ENCODE peak calls at places on chromosomes 5 and 9, in ten cellular contexts. R is Jurkat, Clone E6-1; E is stimulated activated CD4-positive, alpha-beta T cell treated with anti-CD3 and anti-CD28 coated beads, Interleukin-4, amount 100 ng/mL, for 1 hour; M is KBM-7; A is NCI-H146; S is retina; G is MCF 10A; H is naive thymus-derived CD8-positive, alpha-beta T cell; L is activated gamma-delta T cell treated with Interleukin-2 at 50 U/mL for 16 hours; P is HEK293T. J is an unnamed sample.

GRCh38 chr5:6829150-6829784 is 116.0 kb downstream of the TENT4A start:
- DNase-seq in R (no peak), E (peak), M (no peak), A (no peak), S (no peak), G (no peak), H (no peak), L (no peak), P (no peak), J (no peak)

GRCh38 chr5:93599427-93600146 is 16.6 kb downstream of the NR2F1 start:
- DNase-seq in R (no peak), E (no peak), M (no peak), A (peak), S (peak), G (no peak), H (no peak), L (no peak), P (peak), J (no peak)

GRCh38 chr5:168736201-168736940 is 157.2 kb upstream of the PANK3 start:
- DNase-seq in R (no peak), E (no peak), M (no peak), A (no peak), S (no peak), G (no peak), H (no peak), L (no peak), P (no peak), J (no peak)

GRCh38 chr5:177491429-177491945 is 5.9 kb downstream of the PDLIM7 start:
- DNase-seq in R (peak), E (peak), M (peak), A (no peak), S (peak), G (peak), H (peak), L (no peak), P (peak), J (no peak)

GRCh38 chr5:168648576-168648975 is 69.4 kb upstream of the PANK3 start:
- DNase-seq in R (no peak), E (no peak), M (no peak), A (no peak), S (no peak), G (no peak), H (no peak), L (no peak), P (no peak), J (no peak)

GRCh38 chr5:145681686-145682085 is 153.5 kb downstream of the PRELID2 start:
- DNase-seq in R (peak), E (no peak), M (peak), A (peak), S (peak), G (peak), H (no peak), L (no peak), P (peak), J (peak)

GRCh38 chr9:89350988-89351557 is 32.8 kb downstream of the SECISBP2 start:
- DNase-seq in R (no peak), E (no peak), M (no peak), A (no peak), S (no peak), G (no peak), H (no peak), L (no peak), P (no peak), J (no peak)

GRCh38 chr5:80204808-80205614 is 50.8 kb downstream of the SERINC5 start:
- DNase-seq in R (peak), E (no peak), M (peak), A (peak), S (no peak), G (no peak), H (no peak), L (no peak), P (no peak), J (no peak)

GRCh38 chr5:91293131-91293530 is 90.0 kb downstream of the ARRDC3 start:
- DNase-seq in R (peak), E (no peak), M (no peak), A (peak), S (no peak), G (no peak), H (no peak), L (no peak), P (no peak), J (peak)

GRCh38 chr5:147017191-147017590 is 138.6 kb upstream of the PPP2R2B start:
- DNase-seq in R (no peak), E (no peak), M (no peak), A (no peak), S (no peak), G (no peak), H (no peak), L (no peak), P (no peak), J (no peak)

GRCh38 chr5:31864015-31864414 is 225.1 kb downstream of the PDZD2 start:
- DNase-seq in R (no peak), E (no peak), M (no peak), A (no peak), S (peak), G (no peak), H (no peak), L (no peak), P (no peak), J (no peak)

GRCh38 chr9:102867488-102867887 is 127.6 kb upstream of the CYLC2 start:
- DNase-seq in R (no peak), E (no peak), M (no peak), A (no peak), S (no peak), G (peak), H (no peak), L (no peak), P (no peak), J (peak)

GRCh38 chr5:126736141-126736540 is 40.8 kb upstream of the LMNB1 start:
- DNase-seq in R (no peak), E (no peak), M (no peak), A (no peak), S (no peak), G (peak), H (no peak), L (no peak), P (no peak), J (no peak)

GRCh38 chr5:136051486-136052220 is 22.9 kb downstream of the TGFBI start:
- DNase-seq in R (no peak), E (no peak), M (no peak), A (no peak), S (no peak), G (no peak), H (no peak), L (no peak), P (no peak), J (no peak)

GRCh38 chr5:18653216-18653752 is 1019.0 kb downstream of the TAF11L14 start:
- DNase-seq in R (no peak), E (no peak), M (no peak), A (no peak), S (no peak), G (no peak), H (no peak), L (no peak), P (no peak), J (no peak)

GRCh38 chr5:131983244-131983771 is 28.1 kb downstream of the ACSL6 start:
- DNase-seq in R (no peak), E (no peak), M (no peak), A (no peak), S (no peak), G (no peak), H (no peak), L (no peak), P (no peak), J (no peak)

GRCh38 chr9:97756991-97757390 is 59.9 kb upstream of the XPA start:
- DNase-seq in R (no peak), E (no peak), M (no peak), A (no peak), S (no peak), G (no peak), H (no peak), L (no peak), P (no peak), J (no peak)

J was measured in epithelial cell of proximal tubule.